ENCODE peak calls at places on chromosomes 4 and X, in ten cellular contexts. K is uterus; Q is Panc1; P is transverse colon; S is keratinocyte; N is tibial nerve; I is neural progenitor cell; R is CD8-positive, alpha-beta memory T cell; E is upper lobe of right lung; L is sigmoid colon. A is an unnamed sample.

GRCh38 chrX:102745513-102746133 is 25.1 kb downstream of the GPRASP3 start:
- DNase-seq in K (peak; percentile 25), N (no peak), R (no peak), P (no peak), E (no peak), Q (no peak), S (no peak), L (peak; percentile 64), I (peak; percentile 76), A (no peak)

GRCh38 chrX:17769701-17770269 is 32.5 kb downstream of the SCML1 start:
- DNase-seq in S (no peak), P (no peak), K (no peak), I (no peak), L (no peak), N (no peak), R (no peak), E (no peak), Q (no peak), A (no peak)

GRCh38 chr4:2390780-2391490 is 27.5 kb downstream of the ZFYVE28 start:
- DNase-seq in L (no peak), K (no peak), I (no peak), N (no peak), P (no peak), E (no peak), Q (no peak), R (no peak), S (no peak), A (no peak)

GRCh38 chr4:2058264-2059033 is 678 bp upstream of the NAT8L start:
- DNase-seq in R (no peak), N (no peak), L (no peak), Q (no peak), S (no peak), E (no peak), P (no peak), I (peak; percentile 72), K (no peak), A (no peak)

GRCh38 chr4:11106769-11107168 is 321.9 kb downstream of the HS3ST1 start:
- DNase-seq in E (no peak), I (no peak), P (no peak), L (no peak), R (no peak), K (no peak), Q (no peak), S (no peak), N (no peak), A (no peak)

GRCh38 chrX:85922821-85923220 is 124.5 kb downstream of the CHM start:
- DNase-seq in N (no peak), P (no peak), Q (no peak), L (no peak), K (no peak), R (no peak), E (no peak), S (no peak), I (no peak), A (no peak)

GRCh38 chr4:6969826-6970800 is 60.5 kb downstream of the TBC1D14 start:
- DNase-seq in P (no peak), N (no peak), L (no peak), R (no peak), K (no peak), I (no peak), E (no peak), S (no peak), Q (no peak), A (no peak)

GRCh38 chrX:79231662-79232061 is 87.2 kb downstream of the GPR174 start:
- DNase-seq in K (no peak), E (no peak), P (no peak), I (no peak), R (no peak), Q (no peak), L (no peak), S (no peak), N (no peak), A (no peak)

GRCh38 chrX:136867518-136867917 is 13.0 kb downstream of the RBMX start:
- DNase-seq in S (no peak), I (no peak), R (no peak), E (no peak), N (no peak), P (no peak), Q (no peak), K (no peak), L (no peak), A (no peak)

DNA sequence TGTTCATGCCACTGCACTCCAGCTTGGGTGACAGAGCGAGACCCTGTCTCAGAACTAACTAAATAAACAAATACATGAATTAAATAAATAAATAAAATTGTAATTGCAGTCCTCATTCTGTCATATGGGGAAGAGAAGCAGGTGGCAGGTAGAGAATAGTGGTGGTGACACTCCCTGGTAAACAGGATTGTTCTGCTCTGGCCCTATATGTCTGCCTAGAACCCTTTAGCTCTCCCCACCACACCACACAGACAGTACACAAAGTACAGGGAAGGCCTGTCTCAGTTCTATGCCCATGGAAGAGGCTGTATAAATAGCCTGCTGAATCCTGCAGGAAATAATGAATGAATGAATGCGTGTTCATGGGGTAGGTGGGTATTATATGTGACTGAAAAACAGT is 117.7 kb downstream of the CEP135 start:
- DNase-seq in Q (no peak), N (no peak), S (no peak), R (no peak), E (no peak), P (no peak), L (no peak), K (no peak), I (no peak), A (no peak)
- H3K27ac ChIP-seq in Q (no peak overlapping the region), N (no peak overlapping the region), S (no peak overlapping the region), R (no peak overlapping the region), E (no peak overlapping the region), P (no peak overlapping the region), L (no peak overlapping the region), K (no peak overlapping the region), I (no peak overlapping the region), A (no peak overlapping the region)

GRCh38 chr4:95548738-95549245 is at the start of gene UNC5C:
- DNase-seq in I (peak; percentile 83), L (peak; percentile 88), Q (no peak), K (peak; percentile 79), N (peak; percentile 43), P (peak; percentile 48), E (peak; percentile 78), R (no peak), S (no peak), A (no peak)
- H3K27me3 ChIP-seq in I (peaks cover 70% of the 10 kb centered on the region), L (peaks cover 48% of the 10 kb centered on the region), Q (no peaks in the 10 kb centered on the region), K (no peaks in the 10 kb centered on the region), N (no peaks in the 10 kb centered on the region), P (peaks cover 45% of the 10 kb centered on the region), E (peaks cover 12% of the 10 kb centered on the region), R (peaks cover 5% of the 10 kb centered on the region), S (peaks cover 58% of the 10 kb centered on the region), A (peaks cover 46% of the 10 kb centered on the region)

GRCh38 chrX:119150163-119151135 is 22.8 kb upstream of the KIAA1210 start:
- DNase-seq in I (no peak), E (no peak), K (no peak), Q (no peak), P (no peak), R (no peak), N (no peak), S (no peak), L (no peak), A (no peak)

GRCh38 chrX:119145241-119145653 is 17.6 kb upstream of the KIAA1210 start:
- DNase-seq in L (no peak), P (peak; percentile 10), R (no peak), N (no peak), I (peak; percentile 31), E (no peak), Q (no peak), S (no peak), K (no peak), A (no peak)

DNA sequence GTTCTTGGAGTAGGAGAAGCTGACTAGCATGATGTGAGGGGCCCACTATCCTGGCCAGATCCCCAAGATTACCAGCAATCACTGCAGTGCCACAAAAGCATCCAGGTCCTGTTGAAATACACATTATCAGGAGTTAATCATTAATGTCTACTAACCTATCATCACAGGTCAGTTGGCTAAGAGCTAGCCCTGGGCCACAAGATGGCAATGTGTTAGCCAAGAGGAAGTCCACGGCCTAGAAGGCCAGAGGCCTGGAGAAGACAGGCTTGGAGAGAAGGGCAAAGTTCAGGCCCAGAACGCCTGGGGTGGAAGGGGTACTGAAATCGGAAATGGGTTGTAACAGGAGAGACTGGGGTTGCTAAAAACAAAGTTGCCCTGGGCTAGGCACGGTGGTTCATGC is 19.9 kb upstream of the KIAA1210 start:
- DNase-seq in E (no peak), L (no peak), Q (no peak), S (no peak), P (no peak), K (no peak), I (no peak), R (no peak), N (no peak), A (no peak)
- H3K9me3 ChIP-seq in E (no peaks in the 10 kb centered on the region), L (no peaks in the 10 kb centered on the region), Q (no peaks in the 10 kb centered on the region), S (no peaks in the 10 kb centered on the region), P (no peaks in the 10 kb centered on the region), K (no peaks in the 10 kb centered on the region), I (no peaks in the 10 kb centered on the region), R (no peaks in the 10 kb centered on the region), N (no peaks in the 10 kb centered on the region), A (no peaks in the 10 kb centered on the region)

GRCh38 chr4:139922625-139923024 is 231.4 kb downstream of the MAML3 start:
- DNase-seq in S (no peak), K (no peak), N (no peak), E (no peak), Q (no peak), P (no peak), I (no peak), R (no peak), L (no peak), A (no peak)

GRCh38 chr4:139919513-139919912 is 234.5 kb downstream of the MAML3 start:
- DNase-seq in P (no peak), S (no peak), I (no peak), Q (no peak), L (no peak), N (no peak), E (no peak), K (peak; percentile 42), R (no peak), A (no peak)

GRCh38 chr4:139918994-139919393 is 235.0 kb downstream of the MAML3 start:
- DNase-seq in S (no peak), I (no peak), Q (no peak), L (no peak), N (no peak), E (no peak), R (no peak), K (no peak), P (no peak), A (no peak)

GRCh38 chr4:139920552-139920951 is 233.4 kb downstream of the MAML3 start:
- DNase-seq in L (no peak), Q (no peak), S (no peak), K (no peak), I (peak; percentile 25), R (no peak), N (no peak), E (no peak), P (no peak), A (no peak)

DNA sequence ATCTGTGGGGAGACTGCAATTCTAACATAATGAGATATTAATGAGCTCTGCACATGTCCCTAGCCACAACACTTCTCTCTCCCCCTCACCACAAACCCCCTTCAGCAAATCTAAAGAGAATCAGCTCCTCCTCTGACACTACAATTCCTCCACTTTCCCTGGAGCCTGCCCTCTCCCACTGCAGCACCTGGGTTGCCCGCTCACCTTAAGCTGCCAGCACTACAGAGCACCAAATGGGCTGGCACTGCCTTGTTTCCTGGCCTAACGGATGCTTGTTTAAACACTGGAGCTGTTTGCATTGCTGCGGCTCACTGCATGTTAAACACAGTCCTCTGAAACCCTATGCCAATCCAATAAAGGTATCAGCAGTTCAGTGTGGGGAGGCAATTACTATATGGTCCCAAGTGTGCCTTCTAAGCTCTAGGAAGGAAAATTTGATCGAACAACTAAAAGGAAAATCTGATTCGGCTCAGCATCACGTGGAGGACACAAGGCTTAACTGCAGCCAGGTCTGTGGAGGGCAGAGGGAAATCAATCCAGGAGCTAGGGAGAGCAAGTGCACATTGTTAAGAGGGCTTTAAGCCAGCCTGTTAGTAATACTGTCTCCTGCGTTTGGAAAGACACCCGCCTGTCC is 232.3 kb downstream of the MAML3 start:
- DNase-seq in R (no peak), K (no peak), N (no peak), L (no peak), E (peak; percentile 65), I (peak; percentile 40), Q (no peak), P (peak; percentile 20), S (no peak), A (no peak)
- H3K27ac ChIP-seq in R (no peak overlapping the region), K (peak overlapping the region; percentile 96), N (no peak overlapping the region), L (peak overlapping the region; percentile 77), E (no peak overlapping the region), I (no peak overlapping the region), Q (peak overlapping the region; percentile 68), P (peak overlapping the region; percentile 75), S (no peak overlapping the region), A (no peak overlapping the region)

A was measured in CD4-positive, alpha-beta T cell.